ENCODE peak calls at places on chromosomes 5 and 9, in ten cellular contexts. O, J, C, N, D, A, U, T, F and B are unnamed samples.

GRCh38 chr5:114243983-114244305 is 117.9 kb upstream of the KCNN2 start:
- DNase-seq in U (no peak), J (no peak), A (no peak), D (no peak), F (no peak), C (no peak), N (no peak), T (no peak), O (no peak), B (no peak)

GRCh38 chr9:7146582-7146981 is 388.8 kb downstream of the KDM4C start:
- DNase-seq in A (no peak), U (no peak), O (no peak), T (no peak), C (no peak), N (no peak), J (no peak), D (no peak), F (no peak), B (no peak)

GRCh38 chr9:84271004-84271886 is 69.3 kb downstream of the SLC28A3 start:
- DNase-seq in T (peak; percentile 38), F (peak; percentile 84), O (no peak), U (peak; percentile 17), D (peak; percentile 40), A (no peak), J (peak; percentile 87), N (no peak), C (peak; percentile 43), B (peak; percentile 53)

GRCh38 chr5:11075010-11075860 is 314.2 kb upstream of the DAP start:
- DNase-seq in U (no peak), D (no peak), J (no peak), A (no peak), N (no peak), C (no peak), O (no peak), F (no peak), T (no peak), B (no peak)

GRCh38 chr5:94645053-94645452 is 26.6 kb downstream of the SLF1 start:
- DNase-seq in C (no peak), F (no peak), A (no peak), J (no peak), D (no peak), N (no peak), U (no peak), T (no peak), O (no peak), B (no peak)

GRCh38 chr5:99104538-99105132 is 175.8 kb upstream of the CHD1 start:
- DNase-seq in D (no peak), U (no peak), N (no peak), J (peak; percentile 44), T (peak; percentile 5), O (no peak), C (no peak), A (no peak), F (peak; percentile 59), B (no peak)

GRCh38 chr5:143229896-143230675 is 173.4 kb downstream of the NR3C1 start:
- DNase-seq in T (no peak), A (no peak), J (peak; percentile 25), U (no peak), C (peak; percentile 30), F (no peak), D (peak; percentile 34), N (no peak), O (no peak), B (no peak)

GRCh38 chr9:123217148-123217585 is 51.2 kb downstream of the STRBP start:
- DNase-seq in F (peak; percentile 25), O (no peak), A (no peak), U (no peak), T (no peak), N (no peak), C (no peak), J (no peak), D (no peak), B (no peak)

GRCh38 chr5:106290841-106291240 is 1379.9 kb downstream of the EFNA5 start:
- DNase-seq in N (no peak), J (no peak), O (no peak), F (peak; percentile 32), T (no peak), D (no peak), C (no peak), U (no peak), A (no peak), B (no peak)

GRCh38 chr9:130805510-130806387 is 29.3 kb upstream of the ABL1 start:
- DNase-seq in A (no peak), J (no peak), C (no peak), T (no peak), N (no peak), D (no peak), U (no peak), O (no peak), F (no peak), B (no peak)

GRCh38 chr5:102857090-102857818 is 102.1 kb downstream of the PAM start:
- DNase-seq in A (no peak), C (peak; percentile 52), D (no peak), T (no peak), N (no peak), F (peak; percentile 20), U (no peak), J (no peak), O (no peak), B (peak; percentile 29)